ENCODE peak calls at places on chromosomes 3 and 15, in five cellular contexts. M is GM23338, T is adrenal gland, K is brain microvascular endothelial cell, N is dorsolateral prefrontal cortex. D is an unnamed sample.

GRCh38 chr3:36678216-36679013 is 85.9 kb downstream of the DCLK3 start:
- DNase-seq in N (no peak), T (no peak), M (no peak), K (peak; percentile 71), D (peak; percentile 49)

GRCh38 chr3:109316162-109316730 is at the start of gene DPPA2:
- DNase-seq in M (peak; percentile 98), N (no peak), T (no peak), K (no peak), D (no peak)

GRCh38 chr3:167450675-167451074 is 23.2 kb downstream of the SERPINI2 start:
- DNase-seq in N (no peak), M (no peak), T (no peak), K (no peak), D (no peak)

GRCh38 chr15:28017423-28017924 is 81.6 kb downstream of the OCA2 start:
- DNase-seq in K (no peak), T (no peak), M (peak; percentile 38), N (no peak), D (no peak)

GRCh38 chr15:76196949-76197315 is 114.3 kb downstream of the ETFA start:
- DNase-seq in M (no peak), N (peak; percentile 73), K (no peak), T (peak; percentile 53), D (no peak)

GRCh38 chr3:138260636-138261035 is 69.0 kb downstream of the NME9 start:
- DNase-seq in N (no peak), T (no peak), K (no peak), M (no peak), D (peak; percentile 10)

GRCh38 chr3:124260206-124260915 is 268.4 kb upstream of the ROPN1 start:
- DNase-seq in T (peak; percentile 78), M (no peak), K (peak; percentile 65), N (no peak), D (peak; percentile 80)

GRCh38 chr3:55687526-55687925 is 200.4 kb upstream of the WNT5A start:
- DNase-seq in K (no peak), T (no peak), M (no peak), N (no peak), D (no peak)

GRCh38 chr15:65426216-65426853 is 3.6 kb upstream of the IGDCC4 start:
- DNase-seq in M (no peak), N (no peak), K (no peak), T (no peak), D (no peak)

GRCh38 chr3:46676601-46677071 is 16.8 kb downstream of the ALS2CL start:
- DNase-seq in K (no peak), M (no peak), T (no peak), N (no peak), D (no peak)

GRCh38 chr3:169146866-169147245 is 516.7 kb downstream of the MECOM start:
- DNase-seq in M (no peak), T (no peak), N (no peak), K (no peak), D (no peak)

GRCh38 chr3:65854606-65855304 is 184.0 kb downstream of the MAGI1 start:
- DNase-seq in K (no peak), T (no peak), N (no peak), M (peak; percentile 21), D (no peak)

GRCh38 chr3:196757876-196758739 is 18.5 kb downstream of the PAK2 start:
- DNase-seq in K (peak; percentile 81), N (no peak), T (no peak), M (no peak), D (peak; percentile 79)

GRCh38 chr3:194503101-194503531 is 16.3 kb upstream of the ATP13A3 start:
- DNase-seq in M (no peak), K (no peak), N (no peak), T (no peak), D (no peak)

GRCh38 chr15:44775923-44776322 is 39.6 kb downstream of the TRIM69 start:
- DNase-seq in M (no peak), N (peak; percentile 64), K (no peak), T (no peak), D (peak; percentile 17)

GRCh38 chr3:69925506-69925905 is 74.0 kb upstream of the SAMMSON start:
- DNase-seq in T (no peak), M (no peak), N (no peak), K (no peak), D (no peak)

GRCh38 chr15:47720555-47720954 is 3.2 kb downstream of the SEMA6D start:
- DNase-seq in K (no peak), T (no peak), M (no peak), N (no peak), D (no peak)

GRCh38 chr15:99486371-99487336 is 79.1 kb upstream of the MEF2A start:
- DNase-seq in K (no peak), M (peak; percentile 55), N (peak; percentile 68), T (peak; percentile 59), D (peak; percentile 74)

GRCh38 chr3:172040976-172041963 is 1.9 kb downstream of the FNDC3B start:
- DNase-seq in K (peak; percentile 21), M (peak; percentile 45), T (peak; percentile 47), N (no peak), D (peak; percentile 68)

GRCh38 chr15:82414536-82415191 is 15.0 kb upstream of the GOLGA6L9 start:
- DNase-seq in M (no peak), K (no peak), N (no peak), T (no peak), D (peak; percentile 8)

GRCh38 chr3:110905096-110905495 is 166.5 kb upstream of the NECTIN3 start:
- DNase-seq in N (no peak), M (no peak), T (no peak), K (no peak), D (no peak)

GRCh38 chr3:42674151-42674550 is 11.2 kb upstream of the KLHL40 start:
- DNase-seq in N (no peak), M (no peak), T (no peak), K (no peak), D (no peak)

GRCh38 chr15:41558400-41559238 is at the start of gene TYRO3:
- DNase-seq in N (peak; percentile 73), K (peak; percentile 29), T (peak; percentile 72), M (peak; percentile 85), D (peak; percentile 43)

GRCh38 chr3:170808041-170808440 is 62.0 kb downstream of the RPL22L1 start:
- DNase-seq in K (peak; percentile 4), N (no peak), M (no peak), T (no peak), D (peak; percentile 42)

GRCh38 chr3:135629696-135630408 is 335.7 kb upstream of the PPP2R3A start:
- DNase-seq in K (no peak), M (no peak), N (no peak), T (no peak), D (no peak)

GRCh38 chr3:191068946-191069813 is 129.9 kb upstream of the OSTN start:
- DNase-seq in M (no peak), T (no peak), K (no peak), N (no peak), D (peak; percentile 56)

GRCh38 chr3:46892285-46893145 is 15.0 kb downstream of the PTH1R start:
- DNase-seq in T (peak; percentile 70), K (peak; percentile 30), N (peak; percentile 76), M (peak; percentile 94), D (peak; percentile 46)

GRCh38 chr15:72616491-72617210 is 37.8 kb upstream of the GOLGA6B start:
- DNase-seq in T (no peak), K (no peak), N (no peak), M (peak; percentile 17), D (no peak)

GRCh38 chr3:81443948-81444347 is 317.5 kb downstream of the GBE1 start:
- DNase-seq in K (peak; percentile 63), T (no peak), M (no peak), N (no peak), D (peak; percentile 86)

GRCh38 chr3:50605901-50606326 is 5.7 kb downstream of the CISH start:
- DNase-seq in M (no peak), N (no peak), T (no peak), K (no peak), D (no peak)

GRCh38 chr3:192079098-192079497 is 618.1 kb downstream of the PYDC2 start:
- DNase-seq in K (no peak), T (no peak), M (peak; percentile 21), N (no peak), D (no peak)

GRCh38 chr3:115947325-115947724 is 324.0 kb downstream of the GAP43 start:
- DNase-seq in M (no peak), T (no peak), K (no peak), N (no peak), D (no peak)

GRCh38 chr15:68769702-68770101 is 51.0 kb downstream of the ANP32A start:
- DNase-seq in N (no peak), T (no peak), M (no peak), K (no peak), D (no peak)
- TF ChIP-seq CTCF in N (no peak), T (no peak), M (no peak), K (no peak), D (no peak)

DNA sequence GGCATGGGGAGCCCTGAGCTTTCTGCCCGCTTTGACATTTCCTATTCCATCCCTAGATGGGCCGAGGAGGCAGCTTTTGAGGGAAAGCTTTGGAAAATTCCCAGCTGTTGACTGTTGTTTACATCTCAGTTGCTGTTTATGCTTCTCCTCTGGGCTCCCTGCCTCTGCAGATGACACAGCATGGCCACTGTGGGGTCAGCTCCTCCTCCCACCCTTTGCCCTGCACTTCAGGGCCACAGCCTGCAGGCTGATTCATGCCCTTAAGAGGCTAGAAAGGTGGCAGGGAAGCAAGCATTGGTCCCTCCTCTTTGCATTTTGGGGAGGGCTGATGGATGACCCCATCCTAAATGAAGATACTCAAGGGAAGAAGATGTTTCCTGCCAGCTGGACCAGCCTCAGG is 8.6 kb upstream of the CTXND1 start:
- DNase-seq in N (no peak), K (no peak), T (no peak), M (no peak), D (no peak)
- TF ChIP-seq CTCF in N (no peak), K (no peak), T (no peak), M (no peak), D (no peak)

DNA sequence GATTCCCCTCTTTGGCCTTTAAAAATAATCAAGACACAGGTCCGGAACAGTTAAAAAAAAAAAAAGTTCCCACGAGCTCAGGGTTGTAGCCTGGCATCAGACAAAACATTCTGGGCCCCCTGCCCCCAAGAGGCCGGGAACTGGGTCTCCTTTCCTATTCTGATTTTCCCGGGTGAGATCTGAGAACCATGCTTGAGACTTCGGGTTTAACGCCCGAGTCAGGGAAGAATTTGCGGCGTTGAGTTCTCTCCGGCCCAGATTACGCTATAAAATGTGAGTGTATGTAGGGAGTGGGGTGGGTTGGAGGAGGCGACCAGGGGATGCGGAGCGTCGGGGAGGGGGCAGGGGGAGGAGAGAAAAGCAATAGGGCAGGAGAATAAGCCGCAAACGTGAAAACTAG is 2.6 kb downstream of the ZIC1 start:
- DNase-seq in T (no peak), M (peak; percentile 49), K (no peak), N (no peak), D (no peak)
- TF ChIP-seq CTCF in T (no peak), M (no peak), K (no peak), N (no peak), D (no peak)

DNA sequence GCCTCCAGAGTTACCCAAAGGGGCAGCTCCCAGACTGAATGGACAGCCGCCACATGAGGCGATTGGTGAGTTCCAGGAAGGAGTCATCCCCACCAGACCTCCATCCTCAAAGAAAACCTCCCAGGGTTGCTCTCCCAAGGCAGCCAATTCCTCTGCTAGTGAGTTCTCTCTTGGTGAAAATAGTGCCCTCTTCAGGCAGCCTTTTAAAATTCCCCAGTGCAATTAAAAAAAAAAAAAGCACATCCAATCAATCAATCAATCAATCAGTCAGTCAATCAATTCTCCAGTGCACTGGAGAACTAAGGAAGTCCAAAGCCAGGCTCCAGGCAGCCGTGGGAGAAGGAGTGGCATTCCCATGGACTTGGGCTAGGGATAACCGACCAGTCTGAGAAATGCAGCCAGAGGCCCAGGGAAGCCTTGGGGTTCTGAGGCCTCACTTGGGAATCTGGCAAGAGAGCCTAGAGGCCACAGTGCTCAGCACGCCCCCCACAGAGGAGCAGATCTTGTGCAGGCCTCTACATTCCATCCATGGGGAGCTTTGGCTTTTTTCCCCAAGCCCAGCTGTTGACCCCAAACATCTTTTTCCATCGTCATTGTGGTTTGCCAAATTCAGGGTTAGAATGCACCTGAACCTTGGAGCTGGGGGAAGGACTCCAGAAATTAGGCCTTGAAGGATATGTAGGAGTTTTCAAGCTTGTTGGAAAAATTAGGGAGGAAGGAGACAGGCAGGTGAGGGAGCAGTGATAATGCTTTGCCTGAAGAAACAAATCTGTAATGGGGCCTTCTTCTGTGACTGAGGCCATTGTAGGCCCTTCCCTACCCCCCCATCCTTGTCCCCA is 4.8 kb downstream of the PAQR5 start:
- DNase-seq in T (no peak), K (no peak), M (peak; percentile 72), N (no peak), D (peak; percentile 24)
- TF ChIP-seq CTCF in T (no peak), K (no peak), M (peak; percentile 55), N (no peak), D (peak; percentile 18)

D was measured in fibroblast of pulmonary artery.